ENCODE peak calls at places on chromosomes 4 and X, in five cellular contexts. A is mesenchymal stem cell, R is GM23248, M is neuronal stem cell, P is PC-3. Z is an unnamed sample. For H3K36me3, the result is how much of the 10 kb centered on the place peaks cover.

GRCh38 chr4:3486556-3487270 is 23.6 kb downstream of the DOK7 start:
- DNase-seq in A (no peak), R (no peak), M (no peak), P (no peak), Z (no peak)

GRCh38 chr4:158775091-158775651 is 6.3 kb downstream of the FNIP2 start:
- DNase-seq in A (peak), R (peak), M (no peak), P (peak), Z (no peak)

GRCh38 chrX:106728337-106728736 is 1.8 kb downstream of the RNF128 start:
- DNase-seq in A (no peak), R (no peak), M (no peak), P (no peak), Z (no peak)

GRCh38 chr4:159776915-159777314 is 674.0 kb downstream of the RAPGEF2 start:
- DNase-seq in A (no peak), R (no peak), M (no peak), P (no peak), Z (no peak)

GRCh38 chrX:67780694-67781109 is 236.9 kb downstream of the AR start:
- DNase-seq in A (peak), R (peak), M (no peak), P (peak), Z (no peak)

GRCh38 chr4:83490876-83491450 is 6.1 kb upstream of the ABRAXAS1 start:
- DNase-seq in A (peak), R (peak), M (no peak), P (peak), Z (peak)

GRCh38 chr4:12724520-12724919 is 759.6 kb downstream of the RAB28 start:
- DNase-seq in A (peak), R (peak), M (no peak), P (peak), Z (peak)

GRCh38 chrX:110108381-110108796 is 105.5 kb downstream of the TMEM164 start:
- DNase-seq in A (peak), R (no peak), M (no peak), P (no peak), Z (no peak)

GRCh38 chr4:1182313-1182712 is 9.9 kb upstream of the SPON2 start:
- DNase-seq in A (no peak), R (no peak), M (no peak), P (no peak), Z (no peak)

GRCh38 chr4:41745292-41746024 is 3.1 kb downstream of the PHOX2B start:
- DNase-seq in A (no peak), R (no peak), M (no peak), P (no peak), Z (no peak)

GRCh38 chr4:93834371-93835066 is 6.0 kb downstream of the ATOH1 start:
- DNase-seq in A (no peak), R (no peak), M (peak), P (no peak), Z (no peak)

DNA sequence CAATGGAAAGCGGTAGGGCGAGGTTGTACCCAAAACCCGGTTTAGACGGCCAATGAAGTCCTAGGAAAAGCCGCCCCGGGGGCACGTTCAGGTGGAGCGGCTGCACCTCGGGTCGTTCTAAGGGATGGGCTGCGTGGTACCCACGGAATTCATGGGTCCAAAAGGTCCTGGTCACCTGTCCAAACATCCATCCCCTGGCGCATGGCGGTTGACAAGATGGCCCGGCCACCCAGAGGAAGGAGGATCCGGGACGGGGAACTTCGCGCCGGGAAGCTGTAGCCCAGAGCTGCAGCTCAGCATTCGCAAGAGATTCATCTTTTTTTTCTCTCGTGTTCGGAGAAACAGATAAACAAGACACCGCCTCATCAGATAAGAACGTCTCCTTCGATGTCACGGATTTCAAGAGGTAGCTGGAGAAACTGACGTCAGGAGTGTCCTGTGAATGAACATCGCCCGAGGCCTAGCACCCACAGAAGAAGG is 10.9 kb downstream of the PITX2 start:
- DNase-seq in A (peak), R (no peak), M (no peak), P (no peak), Z (no peak)
- H2AFZ ChIP-seq in A (no peak), R (peak), M (no peak), P (no peak), Z (no peak)

GRCh38 chr4:81620442-81620841 is 148.7 kb upstream of the RASGEF1B start:
- DNase-seq in A (no peak), R (peak), M (no peak), P (no peak), Z (no peak)

GRCh38 chr4:81621490-81621889 is 149.8 kb upstream of the RASGEF1B start:
- DNase-seq in A (no peak), R (no peak), M (no peak), P (no peak), Z (peak)

GRCh38 chr4:81622028-81622427 is 150.3 kb upstream of the RASGEF1B start:
- DNase-seq in A (no peak), R (no peak), M (no peak), P (no peak), Z (no peak)

GRCh38 chr4:81623434-81623833 is 151.7 kb upstream of the RASGEF1B start:
- DNase-seq in A (no peak), R (no peak), M (no peak), P (no peak), Z (no peak)

GRCh38 chr4:81622474-81623198 is 150.9 kb upstream of the RASGEF1B start:
- DNase-seq in A (no peak), R (no peak), M (no peak), P (no peak), Z (no peak)
- H3K36me3 ChIP-seq in A (under half), R (under half), M (under half), P (under half), Z (under half)

DNA sequence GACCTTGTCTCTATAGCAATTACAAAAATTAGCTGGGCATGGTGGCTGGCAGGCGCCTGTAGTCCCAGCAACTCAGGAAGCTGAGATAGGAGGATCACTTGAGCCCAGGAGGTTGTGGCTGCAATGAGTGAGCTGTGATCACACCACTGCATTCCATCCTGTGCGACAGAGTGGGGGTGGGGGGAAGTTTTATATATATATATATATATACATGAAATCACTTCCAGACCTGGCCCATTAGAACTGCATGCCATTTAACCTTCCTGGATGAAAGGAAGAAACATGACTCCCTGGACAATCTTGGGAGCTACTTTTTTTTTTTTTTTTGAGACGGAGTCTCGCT is 36.8 kb upstream of the SPINK2 start:
- DNase-seq in A (no peak), R (no peak), M (no peak), P (no peak), Z (no peak)
- H2AFZ ChIP-seq in A (no peak), R (no peak), M (no peak), P (no peak), Z (no peak)

GRCh38 chr4:24867766-24868296 is 45.0 kb downstream of the CCDC149 start:
- DNase-seq in A (no peak), R (no peak), M (no peak), P (no peak), Z (no peak)
- H3K36me3 ChIP-seq in A (half or more), R (under half), M (under half), P (under half), Z (under half)

DNA sequence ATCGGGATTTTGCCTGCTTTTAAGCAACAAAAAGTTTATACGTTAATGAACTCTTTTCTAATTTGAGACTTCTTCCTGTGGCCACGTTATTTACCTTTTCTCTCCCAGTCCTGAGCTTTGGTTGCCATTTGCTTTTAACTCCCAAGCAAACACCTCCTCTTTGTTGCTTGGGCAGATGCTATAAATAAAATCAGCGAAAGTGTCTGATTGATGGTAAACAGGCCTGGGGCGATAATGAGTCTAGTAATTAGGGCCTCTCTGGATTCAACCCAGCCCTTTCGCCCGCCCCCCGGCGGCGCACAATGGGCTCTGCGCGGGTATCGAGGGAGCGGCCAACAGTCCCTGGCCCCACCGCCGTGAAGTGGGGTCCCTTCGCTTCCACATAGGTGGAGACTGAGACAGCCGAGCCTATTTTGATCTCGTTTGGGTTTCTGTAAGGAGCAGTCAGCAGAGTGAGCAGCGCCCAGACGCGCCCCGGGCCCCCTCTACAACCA is 791 bp downstream of the CLGN start:
- DNase-seq in A (no peak), R (peak), M (peak), P (peak), Z (no peak)
- H2AFZ ChIP-seq in A (peak), R (peak), M (peak), P (peak), Z (no peak)

GRCh38 chr4:54265366-54265765 is 36.3 kb downstream of the PDGFRA start:
- DNase-seq in A (no peak), R (no peak), M (no peak), P (no peak), Z (no peak)

GRCh38 chr4:54271464-54271863 is 42.4 kb downstream of the PDGFRA start:
- DNase-seq in A (no peak), R (no peak), M (no peak), P (no peak), Z (no peak)

GRCh38 chr4:54272051-54272450 is 43.0 kb downstream of the PDGFRA start:
- DNase-seq in A (no peak), R (no peak), M (no peak), P (no peak), Z (no peak)

GRCh38 chr4:54268151-54268550 is 39.1 kb downstream of the PDGFRA start:
- DNase-seq in A (peak), R (peak), M (no peak), P (no peak), Z (no peak)
- H3K36me3 ChIP-seq in A (half or more), R (half or more), M (under half), P (under half), Z (under half)